ENCODE peak calls at places on chromosomes 5 and 9, in ten cellular contexts. V is hepatocyte; J is activated T-helper 1 cell treated with Interleukin-2 at 50 U/mL for 16 hours; G is CD4-positive, CD25-positive, alpha-beta regulatory T cell; P is heart right ventricle; W is right lobe of liver; Q is left ventricle myocardium inferior; T is RWPE1; H is endothelial cell of umbilical vein; M is memory B cell. Y is an unnamed sample.

GRCh38 chr5:90473321-90474234 is 993 bp downstream of the MBLAC2 start:
- DNase-seq in Q (no peak), G (peak), T (peak), H (peak), W (no peak), J (no peak), V (peak), M (no peak), P (peak), Y (peak)

GRCh38 chr5:30501065-30501464 is 692.4 kb upstream of the CDH6 start:
- DNase-seq in Q (no peak), T (no peak), M (no peak), H (no peak), V (no peak), P (no peak), G (no peak), W (no peak), J (no peak), Y (no peak)

GRCh38 chr5:33068786-33069185 is 357.7 kb downstream of the NPR3 start:
- DNase-seq in W (no peak), G (no peak), M (no peak), P (no peak), H (no peak), J (no peak), Q (no peak), V (no peak), T (peak), Y (peak)

GRCh38 chr9:117414220-117414905 is 494 bp downstream of the ASTN2 start:
- DNase-seq in M (no peak), V (peak), W (peak), G (no peak), J (no peak), Q (no peak), T (peak), P (peak), H (no peak), Y (peak)

GRCh38 chr5:36719266-36719665 is 112.9 kb downstream of the SLC1A3 start:
- DNase-seq in J (no peak), V (no peak), T (no peak), P (no peak), Q (no peak), G (no peak), M (no peak), W (no peak), H (no peak), Y (no peak)

GRCh38 chr5:178201927-178202235 is 2.5 kb upstream of the HNRNPAB start:
- DNase-seq in M (no peak), T (no peak), G (no peak), V (no peak), J (no peak), Q (no peak), P (no peak), W (peak), H (no peak), Y (no peak)

GRCh38 chr5:142981886-142982820 is 212.0 kb downstream of the ARHGAP26 start:
- DNase-seq in H (peak), T (peak), V (peak), Q (peak), J (no peak), G (no peak), M (no peak), P (peak), W (peak), Y (peak)

GRCh38 chr9:130426467-130426773 is 18.3 kb upstream of the ASS1 start:
- DNase-seq in T (no peak), G (no peak), M (no peak), V (no peak), H (no peak), Q (no peak), J (no peak), P (no peak), W (no peak), Y (no peak)

GRCh38 chr9:18331808-18332209 is 142.1 kb upstream of the ADAMTSL1 start:
- DNase-seq in W (no peak), Q (no peak), V (no peak), T (no peak), M (no peak), J (no peak), G (no peak), P (no peak), H (peak), Y (peak)

GRCh38 chr5:166722939-166723338 is 1568.5 kb upstream of the WWC1 start:
- DNase-seq in G (no peak), P (no peak), Q (no peak), M (no peak), W (no peak), V (peak), H (no peak), J (no peak), T (peak), Y (peak)

GRCh38 chr9:5714501-5715401 is 85.8 kb downstream of the RIC1 start:
- DNase-seq in H (peak), M (no peak), P (no peak), V (peak), W (no peak), G (no peak), T (peak), Q (no peak), J (no peak), Y (peak)

GRCh38 chr9:104772707-104773106 is 8.8 kb downstream of the NIPSNAP3B start:
- DNase-seq in P (no peak), Q (no peak), G (no peak), H (no peak), M (no peak), T (no peak), V (no peak), W (no peak), J (no peak), Y (peak)

GRCh38 chr5:150320048-150320555 is 17.4 kb upstream of the ARSI start:
- DNase-seq in P (no peak), H (no peak), G (no peak), T (peak), J (no peak), W (no peak), V (peak), M (no peak), Q (peak), Y (peak)

Y was measured in fibroblast of the aortic adventitia.